ENCODE peak calls at places on chromosomes 11 and 22, in five cellular contexts. One of them, this sample, is unnamed.

GRCh38 chr11:335779-336665 is 15.4 kb upstream of the IFITM3 start:
- DNase-seq in lower lobe of right lung: no peak
- DNase-seq in uterus: peak; percentile 76
- DNase-seq in psoas muscle: no peak
- DNase-seq in fibroblast of mammary gland: no peak
- DNase-seq in this sample: no peak

GRCh38 chr11:48106166-48106565 is 110.4 kb upstream of the OR4B1 start:
- DNase-seq in lower lobe of right lung: no peak
- DNase-seq in uterus: no peak
- DNase-seq in psoas muscle: no peak
- DNase-seq in fibroblast of mammary gland: no peak
- DNase-seq in this sample: no peak

GRCh38 chr22:40449676-40450035 is 79.3 kb downstream of the SGSM3 start:
- DNase-seq in lower lobe of right lung: no peak
- DNase-seq in uterus: no peak
- DNase-seq in psoas muscle: no peak
- DNase-seq in fibroblast of mammary gland: peak; percentile 70
- DNase-seq in this sample: peak; percentile 19

GRCh38 chr11:910044-910588 is 494 bp downstream of the CHID1 start:
- DNase-seq in lower lobe of right lung: no peak
- DNase-seq in uterus: no peak
- DNase-seq in psoas muscle: no peak
- DNase-seq in fibroblast of mammary gland: no peak
- DNase-seq in this sample: no peak

GRCh38 chr11:109696191-109696897 is 274.4 kb downstream of the C11orf87 start:
- DNase-seq in lower lobe of right lung: no peak
- DNase-seq in uterus: no peak
- DNase-seq in psoas muscle: no peak
- DNase-seq in fibroblast of mammary gland: peak; percentile 80
- DNase-seq in this sample: no peak

GRCh38 chr22:39725351-39726035 is 154.9 kb downstream of the CACNA1I start:
- DNase-seq in lower lobe of right lung: no peak
- DNase-seq in uterus: no peak
- DNase-seq in psoas muscle: no peak
- DNase-seq in fibroblast of mammary gland: no peak
- DNase-seq in this sample: no peak

GRCh38 chr11:65435981-65436411 is 13.4 kb downstream of the NEAT1 start:
- DNase-seq in lower lobe of right lung: no peak
- DNase-seq in uterus: peak; percentile 21
- DNase-seq in psoas muscle: peak; percentile 52
- DNase-seq in fibroblast of mammary gland: peak; percentile 53
- DNase-seq in this sample: no peak

GRCh38 chr22:48088226-48088625 is 1325.8 kb downstream of the TBC1D22A start:
- DNase-seq in lower lobe of right lung: no peak
- DNase-seq in uterus: no peak
- DNase-seq in psoas muscle: no peak
- DNase-seq in fibroblast of mammary gland: no peak
- DNase-seq in this sample: no peak

GRCh38 chr11:26841818-26842457 is 120.1 kb upstream of the SLC5A12 start:
- DNase-seq in lower lobe of right lung: no peak
- DNase-seq in uterus: no peak
- DNase-seq in psoas muscle: no peak
- DNase-seq in fibroblast of mammary gland: peak; percentile 76
- DNase-seq in this sample: peak; percentile 73

GRCh38 chr11:2870955-2871720 is 14.4 kb downstream of the CDKN1C start:
- DNase-seq in lower lobe of right lung: no peak
- DNase-seq in uterus: no peak
- DNase-seq in psoas muscle: no peak
- DNase-seq in fibroblast of mammary gland: no peak
- DNase-seq in this sample: no peak

GRCh38 chr11:4183410-4184057 is 88.9 kb downstream of the RRM1 start:
- DNase-seq in lower lobe of right lung: no peak
- DNase-seq in uterus: no peak
- DNase-seq in psoas muscle: no peak
- DNase-seq in fibroblast of mammary gland: no peak
- DNase-seq in this sample: no peak

GRCh38 chr22:39237276-39238123 is 7.3 kb downstream of the PDGFB start:
- DNase-seq in lower lobe of right lung: peak; percentile 64
- DNase-seq in uterus: no peak
- DNase-seq in psoas muscle: no peak
- DNase-seq in fibroblast of mammary gland: no peak
- DNase-seq in this sample: no peak

GRCh38 chr11:34926101-34926830 is 9.8 kb downstream of the PDHX start:
- DNase-seq in lower lobe of right lung: no peak
- DNase-seq in uterus: no peak
- DNase-seq in psoas muscle: no peak
- DNase-seq in fibroblast of mammary gland: peak; percentile 65
- DNase-seq in this sample: no peak

GRCh38 chr11:36672815-36673450 is 74.9 kb upstream of the RAG2 start:
- DNase-seq in lower lobe of right lung: no peak
- DNase-seq in uterus: no peak
- DNase-seq in psoas muscle: no peak
- DNase-seq in fibroblast of mammary gland: peak; percentile 58
- DNase-seq in this sample: peak; percentile 7

GRCh38 chr11:92473736-92474135 is 249.1 kb downstream of the FAT3 start:
- DNase-seq in lower lobe of right lung: no peak
- DNase-seq in uterus: no peak
- DNase-seq in psoas muscle: no peak
- DNase-seq in fibroblast of mammary gland: no peak
- DNase-seq in this sample: no peak

GRCh38 chr11:121359587-121359986 is 67.0 kb downstream of the SC5D start:
- DNase-seq in lower lobe of right lung: no peak
- DNase-seq in uterus: no peak
- DNase-seq in psoas muscle: no peak
- DNase-seq in fibroblast of mammary gland: no peak
- DNase-seq in this sample: no peak

GRCh38 chr11:89477175-89477574 is 14.0 kb downstream of the NOX4 start:
- DNase-seq in lower lobe of right lung: no peak
- DNase-seq in uterus: no peak
- DNase-seq in psoas muscle: no peak
- DNase-seq in fibroblast of mammary gland: no peak
- DNase-seq in this sample: no peak

DNA sequence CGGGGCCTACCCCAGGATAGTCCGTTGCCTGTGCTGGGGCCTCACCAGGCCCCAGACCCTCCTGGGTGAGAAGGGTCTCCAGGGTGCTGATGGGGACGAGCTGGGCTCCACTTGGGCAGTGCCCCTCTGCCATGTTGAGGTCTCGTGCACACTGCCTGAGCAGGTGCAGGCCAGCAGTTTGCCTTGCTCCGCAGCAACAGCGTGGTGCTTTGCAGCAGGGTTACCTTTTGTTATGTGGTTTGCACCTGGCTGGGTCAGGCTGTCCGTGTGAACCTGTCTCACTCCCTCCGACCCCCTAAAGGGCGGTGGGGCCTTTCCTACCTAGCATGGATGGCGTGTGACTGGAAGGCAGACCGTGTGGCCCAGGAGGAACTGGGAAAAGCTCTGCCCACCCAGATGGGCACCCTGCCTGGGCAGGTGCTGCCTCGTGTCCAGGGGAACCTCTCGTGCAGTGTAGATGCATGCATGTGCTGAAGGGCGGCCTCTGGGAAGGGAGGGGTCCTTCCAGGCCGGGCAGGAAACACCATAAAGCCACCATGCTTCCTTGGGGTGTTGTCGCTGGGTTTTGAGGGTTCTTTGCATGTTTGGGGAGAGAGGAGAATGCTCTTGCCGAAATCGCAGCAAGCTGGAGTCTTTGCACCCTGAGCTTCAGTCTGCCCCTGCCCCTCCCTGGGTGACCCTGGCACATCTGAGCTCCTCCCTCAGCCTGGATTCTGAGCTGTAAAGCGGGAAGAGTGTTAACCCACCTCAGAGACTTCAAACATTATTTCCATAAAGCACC is 75.4 kb upstream of the PPARA start:
- DNase-seq in lower lobe of right lung: peak; percentile 52
- DNase-seq in uterus: peak; percentile 26
- DNase-seq in psoas muscle: peak; percentile 24
- DNase-seq in fibroblast of mammary gland: no peak
- DNase-seq in this sample: no peak
- H3K4me3 ChIP-seq in lower lobe of right lung: peak overlapping the region; percentile 93
- H3K4me3 ChIP-seq in uterus: peak overlapping the region; percentile 94
- H3K4me3 ChIP-seq in psoas muscle: peak overlapping the region; percentile 95
- H3K4me3 ChIP-seq in fibroblast of mammary gland: peak overlapping the region; percentile 94
- H3K4me3 ChIP-seq in this sample: peak overlapping the region; percentile 77

DNA sequence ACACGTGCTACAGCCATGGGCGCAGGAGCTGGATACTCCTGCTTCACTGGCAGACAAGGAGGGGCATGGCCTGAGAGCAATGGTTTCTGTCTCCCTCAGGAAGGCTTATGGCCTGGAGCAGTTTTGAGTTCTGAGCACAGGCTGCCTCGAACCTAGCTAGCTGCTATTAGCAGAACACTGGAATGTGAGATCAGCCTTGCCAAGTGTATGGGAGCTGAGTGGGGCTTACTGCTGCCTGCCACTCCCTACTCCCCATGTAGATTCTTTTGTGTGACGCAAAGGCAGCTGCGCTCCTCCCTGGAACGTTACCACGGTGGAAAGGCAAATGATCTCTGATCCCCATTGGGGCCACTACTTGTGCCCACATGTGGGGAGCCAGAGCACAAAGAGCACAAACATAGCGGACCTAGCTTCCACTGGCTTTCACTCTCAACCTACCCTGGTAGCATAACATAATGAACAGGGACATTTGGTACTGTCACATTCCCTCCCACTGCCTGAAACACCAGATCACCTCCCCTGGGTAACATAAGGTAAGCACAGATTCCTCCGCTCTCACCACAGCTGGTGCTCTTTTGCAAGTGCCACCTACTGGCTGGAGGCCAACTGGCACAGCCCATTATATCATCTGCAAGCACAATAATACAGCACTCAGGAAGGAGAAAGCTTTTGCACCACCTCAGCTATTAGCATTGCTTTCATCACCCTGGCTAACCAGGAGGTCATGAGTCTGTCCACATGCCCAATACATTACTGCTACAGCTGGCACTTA is 84.6 kb upstream of the GUCY1A2 start:
- DNase-seq in lower lobe of right lung: no peak
- DNase-seq in uterus: no peak
- DNase-seq in psoas muscle: peak; percentile 16
- DNase-seq in fibroblast of mammary gland: no peak
- DNase-seq in this sample: no peak
- TF ChIP-seq CTCF in lower lobe of right lung: no peak
- TF ChIP-seq CTCF in uterus: no peak
- TF ChIP-seq CTCF in psoas muscle: no peak
- TF ChIP-seq CTCF in fibroblast of mammary gland: no peak
- TF ChIP-seq CTCF in this sample: no peak

GRCh38 chr22:46038174-46038487 is 61.2 kb upstream of the WNT7B start:
- DNase-seq in lower lobe of right lung: no peak
- DNase-seq in uterus: no peak
- DNase-seq in psoas muscle: no peak
- DNase-seq in fibroblast of mammary gland: no peak
- DNase-seq in this sample: no peak

GRCh38 chr22:46033256-46034200 is 56.6 kb upstream of the WNT7B start:
- DNase-seq in lower lobe of right lung: no peak
- DNase-seq in uterus: peak; percentile 13
- DNase-seq in psoas muscle: no peak
- DNase-seq in fibroblast of mammary gland: peak; percentile 77
- DNase-seq in this sample: no peak

GRCh38 chr22:46036558-46037408 is 59.8 kb upstream of the WNT7B start:
- DNase-seq in lower lobe of right lung: no peak
- DNase-seq in uterus: peak; percentile 47
- DNase-seq in psoas muscle: no peak
- DNase-seq in fibroblast of mammary gland: peak; percentile 39
- DNase-seq in this sample: no peak

GRCh38 chr22:46035742-46036557 is 59.0 kb upstream of the WNT7B start:
- DNase-seq in lower lobe of right lung: peak; percentile 100
- DNase-seq in uterus: peak; percentile 99
- DNase-seq in psoas muscle: peak; percentile 100
- DNase-seq in fibroblast of mammary gland: peak; percentile 98
- DNase-seq in this sample: peak; percentile 83

DNA sequence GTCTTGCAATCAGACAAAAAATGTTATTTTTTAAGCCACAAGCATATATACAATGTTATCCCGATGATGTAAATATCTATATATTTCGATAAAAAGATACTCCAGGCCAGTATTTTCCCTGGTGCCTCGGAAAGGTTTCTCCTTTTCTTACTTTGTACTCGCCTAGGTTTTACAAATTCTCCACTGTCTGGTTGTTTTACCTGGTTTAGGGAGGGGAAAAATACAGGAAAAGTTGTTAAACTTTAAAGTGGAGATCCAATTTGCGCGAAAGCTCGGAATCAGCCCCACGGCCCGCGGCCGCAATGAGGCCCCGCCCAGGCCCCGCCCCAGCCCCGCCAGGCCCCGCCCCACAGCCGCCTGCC is 58.4 kb upstream of the WNT7B start:
- DNase-seq in lower lobe of right lung: no peak
- DNase-seq in uterus: no peak
- DNase-seq in psoas muscle: no peak
- DNase-seq in fibroblast of mammary gland: no peak
- DNase-seq in this sample: no peak
- H3K4me3 ChIP-seq in lower lobe of right lung: peak overlapping the region; percentile 68
- H3K4me3 ChIP-seq in uterus: peak overlapping the region; percentile 28
- H3K4me3 ChIP-seq in psoas muscle: peak overlapping the region; percentile 80
- H3K4me3 ChIP-seq in fibroblast of mammary gland: peak overlapping the region; percentile 46
- H3K4me3 ChIP-seq in this sample: peak overlapping the region; percentile 62

DNA sequence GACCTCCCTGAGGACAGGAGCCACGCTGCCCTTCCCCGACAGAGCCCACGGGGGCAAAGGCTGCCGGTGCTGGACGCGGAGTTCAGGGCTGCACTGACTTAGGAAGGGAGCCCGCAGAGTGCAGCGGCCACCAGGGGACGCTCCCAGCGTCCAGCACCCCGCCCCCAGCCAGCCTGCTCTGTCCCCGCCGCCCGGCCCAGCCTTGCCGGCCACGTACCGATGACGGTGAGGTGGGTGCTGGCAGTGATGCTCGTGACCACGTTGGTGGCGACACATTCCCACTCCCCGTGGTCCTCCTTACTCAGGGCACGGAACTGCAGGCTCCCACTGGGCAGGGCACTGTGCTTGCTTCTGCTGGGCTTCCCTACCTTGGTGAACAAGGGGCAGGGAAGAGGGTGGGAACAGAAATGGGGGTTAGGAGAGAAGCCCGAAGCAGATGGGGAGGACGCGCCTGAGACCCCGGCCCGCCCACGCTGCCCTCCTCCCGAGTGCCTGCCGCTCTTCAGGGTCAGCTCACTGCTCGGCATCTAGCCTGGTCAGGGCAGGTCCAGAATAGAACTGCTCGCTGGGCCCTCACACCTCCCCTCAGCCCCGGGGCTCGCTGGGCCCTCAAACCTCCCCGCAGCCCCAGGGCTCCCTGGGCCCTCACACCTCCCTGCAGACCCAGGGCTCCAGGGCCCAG is 25.9 kb downstream of the IGSF9B start:
- DNase-seq in lower lobe of right lung: no peak
- DNase-seq in uterus: no peak
- DNase-seq in psoas muscle: no peak
- DNase-seq in fibroblast of mammary gland: peak; percentile 20
- DNase-seq in this sample: no peak
- TF ChIP-seq CTCF in lower lobe of right lung: peak; percentile 31
- TF ChIP-seq CTCF in uterus: no peak
- TF ChIP-seq CTCF in psoas muscle: no peak
- TF ChIP-seq CTCF in fibroblast of mammary gland: peak; percentile 31
- TF ChIP-seq CTCF in this sample: peak; percentile 37